ENCODE peak calls at places on chromosomes 11 and 22, in six cellular contexts. G is T-helper 1 cell; A is activated naive CD4-positive, alpha-beta T cell treated with anti-CD3 and anti-CD28 coated beads for 36 hours; Q is amygdala; R is T-helper 9 cell; E is posterior vena cava. Z is an unnamed sample.

GRCh38 chr11:66069715-66070603 is at the start of gene PACS1:
- DNase-seq in G (peak; percentile 69), A (peak; percentile 81), Q (peak; percentile 32), R (peak; percentile 68), E (peak; percentile 95), Z (peak; percentile 95)

GRCh38 chr22:23237201-23237798 is 57.0 kb downstream of the BCR start:
- DNase-seq in G (no peak), A (no peak), Q (no peak), R (no peak), E (no peak), Z (no peak)

GRCh38 chr11:77590194-77590591 is 440 bp downstream of the AQP11 start:
- DNase-seq in G (no peak), A (peak; percentile 11), Q (no peak), R (no peak), E (peak; percentile 84), Z (no peak)

GRCh38 chr11:29271616-29272015 is 745.2 kb downstream of the KCNA4 start:
- DNase-seq in G (no peak), A (no peak), Q (no peak), R (no peak), E (no peak), Z (no peak)

GRCh38 chr11:86818466-86819282 is 18.3 kb downstream of the PRSS23 start:
- DNase-seq in G (no peak), A (no peak), Q (no peak), R (no peak), E (no peak), Z (peak; percentile 49)

GRCh38 chr11:117827521-117828511 is 3.3 kb upstream of the FXYD2 start:
- DNase-seq in G (no peak), A (peak; percentile 31), Q (no peak), R (no peak), E (peak; percentile 58), Z (no peak)

GRCh38 chr11:117616979-117617378 is 180.0 kb downstream of the DSCAML1 start:
- DNase-seq in G (no peak), A (no peak), Q (no peak), R (no peak), E (no peak), Z (no peak)

GRCh38 chr22:23376256-23376655 is 195.9 kb downstream of the BCR start:
- DNase-seq in G (no peak), A (peak; percentile 72), Q (no peak), R (no peak), E (no peak), Z (peak; percentile 67)

GRCh38 chr11:94151311-94151710 is 22.7 kb downstream of the PANX1 start:
- DNase-seq in G (no peak), A (no peak), Q (no peak), R (no peak), E (no peak), Z (no peak)

GRCh38 chr11:1281326-1281973 is 28.0 kb downstream of the TOLLIP start:
- DNase-seq in G (no peak), A (no peak), Q (no peak), R (no peak), E (no peak), Z (no peak)

GRCh38 chr11:76770642-76771445 is 12.3 kb upstream of the TSKU start:
- DNase-seq in G (no peak), A (no peak), Q (no peak), R (no peak), E (peak; percentile 91), Z (no peak)

GRCh38 chr11:72788250-72788649 is 5.6 kb downstream of the STARD10 start:
- DNase-seq in G (no peak), A (no peak), Q (no peak), R (no peak), E (no peak), Z (no peak)

GRCh38 chr22:24563246-24563645 is 7.4 kb downstream of the SNRPD3 start:
- DNase-seq in G (no peak), A (no peak), Q (no peak), R (no peak), E (peak; percentile 14), Z (no peak)

GRCh38 chr11:87239001-87239400 is 201.3 kb downstream of the TMEM135 start:
- DNase-seq in G (no peak), A (no peak), Q (no peak), R (no peak), E (no peak), Z (no peak)

GRCh38 chr11:117204283-117205080 is 5.3 kb downstream of the TAGLN start:
- DNase-seq in G (no peak), A (no peak), Q (no peak), R (no peak), E (no peak), Z (no peak)

Z was measured in GM13977.